ENCODE peak calls at places on chromosomes 2 and 18, in nine cellular contexts. T, D, M, C, W, E, S, V and G are unnamed samples.

GRCh38 chr2:132804045-132804444 is 134.0 kb upstream of the LYPD1 start:
- DNase-seq in T (no peak), D (no peak), M (no peak), C (no peak), W (no peak), E (no peak), S (no peak), V (no peak), G (no peak)

GRCh38 chr18:23131693-23132319 is 3.5 kb upstream of the CABLES1 start:
- DNase-seq in T (no peak), D (peak), M (peak), C (no peak), W (peak), E (peak), S (peak), V (no peak), G (peak)

GRCh38 chr18:24333116-24333515 is 64.5 kb downstream of the OSBPL1A start:
- DNase-seq in T (no peak), D (no peak), M (no peak), C (no peak), W (no peak), E (no peak), S (no peak), V (no peak), G (no peak)

GRCh38 chr2:637804-638203 is 39.4 kb downstream of the TMEM18 start:
- DNase-seq in T (no peak), D (no peak), M (no peak), C (no peak), W (no peak), E (no peak), S (no peak), V (no peak), G (no peak)

GRCh38 chr2:14350856-14351255 is 281.7 kb upstream of the LRATD1 start:
- DNase-seq in T (no peak), D (no peak), M (no peak), C (no peak), W (no peak), E (no peak), S (no peak), V (no peak), G (no peak)

GRCh38 chr2:208182835-208183234 is 7.0 kb downstream of the C2orf80 start:
- DNase-seq in T (no peak), D (no peak), M (no peak), C (no peak), W (no peak), E (no peak), S (no peak), V (no peak), G (no peak)

GRCh38 chr2:55165567-55165966 is 66.5 kb downstream of the CLHC1 start:
- DNase-seq in T (no peak), D (no peak), M (no peak), C (no peak), W (no peak), E (peak), S (no peak), V (peak), G (no peak)

GRCh38 chr2:182321096-182321495 is 105.7 kb downstream of the PDE1A start:
- DNase-seq in T (no peak), D (no peak), M (no peak), C (no peak), W (no peak), E (no peak), S (no peak), V (no peak), G (no peak)

GRCh38 chr18:37309059-37309458 is 256.5 kb downstream of the CELF4 start:
- DNase-seq in T (no peak), D (no peak), M (no peak), C (no peak), W (no peak), E (no peak), S (no peak), V (no peak), G (peak)

GRCh38 chr18:48915621-48916425 is 34.9 kb downstream of the SMAD7 start:
- DNase-seq in T (no peak), D (no peak), M (no peak), C (no peak), W (no peak), E (no peak), S (no peak), V (no peak), G (peak)

GRCh38 chr2:142682528-142682927 is 194.9 kb upstream of the KYNU start:
- DNase-seq in T (no peak), D (no peak), M (no peak), C (no peak), W (no peak), E (no peak), S (peak), V (no peak), G (peak)

GRCh38 chr2:190533968-190534309 is 583 bp downstream of the NEMP2 start:
- DNase-seq in T (no peak), D (no peak), M (no peak), C (no peak), W (no peak), E (peak), S (no peak), V (no peak), G (no peak)

GRCh38 chr2:190535119-190535439 is 557 bp upstream of the NEMP2 start:
- DNase-seq in T (no peak), D (no peak), M (no peak), C (no peak), W (no peak), E (no peak), S (no peak), V (no peak), G (no peak)

GRCh38 chr2:190533175-190533967 is 1.2 kb downstream of the NEMP2 start:
- DNase-seq in T (no peak), D (no peak), M (no peak), C (no peak), W (peak), E (no peak), S (no peak), V (no peak), G (no peak)

GRCh38 chr2:190535586-190535985 is 1.1 kb upstream of the NEMP2 start:
- DNase-seq in T (no peak), D (no peak), M (no peak), C (no peak), W (no peak), E (no peak), S (no peak), V (no peak), G (peak)

GRCh38 chr2:190534310-190535118 is at the start of gene NEMP2:
- DNase-seq in T (peak), D (peak), M (peak), C (peak), W (peak), E (peak), S (no peak), V (peak), G (peak)
- TF ChIP-seq POLR2A in T (peak), D (peak), M (no peak), C (peak), W (peak), E (peak), S (peak), V (peak), G (peak)

DNA sequence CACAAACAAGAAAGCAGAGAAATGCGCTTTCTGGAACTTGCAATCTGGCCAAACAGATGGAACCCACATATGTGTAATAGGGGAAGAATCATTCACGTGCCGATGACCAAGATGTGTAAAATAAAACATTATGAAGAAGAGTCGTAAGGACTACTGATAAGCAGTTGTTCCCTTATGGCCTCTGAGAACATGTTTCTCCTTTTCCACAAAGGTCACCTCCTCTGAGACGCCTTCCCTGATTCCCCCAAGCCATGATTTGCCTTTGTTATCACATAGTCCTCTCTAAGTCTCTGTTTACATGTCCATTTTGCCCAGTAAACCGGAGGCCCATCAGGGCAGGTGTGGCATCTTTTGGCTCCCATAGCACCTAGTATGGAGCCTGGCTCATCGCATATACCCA is 8.0 kb downstream of the OTOF start:
- DNase-seq in T (no peak), D (no peak), M (no peak), C (no peak), W (no peak), E (no peak), S (no peak), V (no peak), G (no peak)
- TF ChIP-seq POLR2A in T (no peak), D (no peak), M (no peak), C (no peak), W (no peak), E (no peak), S (no peak), V (no peak), G (no peak)

GRCh38 chr2:62306751-62307468 is 111.0 kb downstream of the B3GNT2 start:
- DNase-seq in T (no peak), D (peak), M (peak), C (peak), W (no peak), E (peak), S (peak), V (no peak), G (no peak)
- TF ChIP-seq POLR2A in T (no peak), D (no peak), M (no peak), C (no peak), W (no peak), E (no peak), S (no peak), V (no peak), G (no peak)

GRCh38 chr2:241094172-241094571 is 7.9 kb downstream of the MTERF4 start:
- DNase-seq in T (no peak), D (no peak), M (no peak), C (no peak), W (no peak), E (no peak), S (no peak), V (no peak), G (no peak)

GRCh38 chr2:241091734-241092445 is 10.2 kb downstream of the MTERF4 start:
- DNase-seq in T (no peak), D (no peak), M (no peak), C (no peak), W (no peak), E (no peak), S (no peak), V (no peak), G (no peak)

GRCh38 chr2:241094924-241095420 is 7.1 kb downstream of the MTERF4 start:
- DNase-seq in T (no peak), D (no peak), M (no peak), C (no peak), W (no peak), E (no peak), S (no peak), V (no peak), G (no peak)

GRCh38 chr2:241091201-241091600 is 10.9 kb downstream of the MTERF4 start:
- DNase-seq in T (no peak), D (no peak), M (no peak), C (no peak), W (no peak), E (no peak), S (no peak), V (no peak), G (no peak)

DNA sequence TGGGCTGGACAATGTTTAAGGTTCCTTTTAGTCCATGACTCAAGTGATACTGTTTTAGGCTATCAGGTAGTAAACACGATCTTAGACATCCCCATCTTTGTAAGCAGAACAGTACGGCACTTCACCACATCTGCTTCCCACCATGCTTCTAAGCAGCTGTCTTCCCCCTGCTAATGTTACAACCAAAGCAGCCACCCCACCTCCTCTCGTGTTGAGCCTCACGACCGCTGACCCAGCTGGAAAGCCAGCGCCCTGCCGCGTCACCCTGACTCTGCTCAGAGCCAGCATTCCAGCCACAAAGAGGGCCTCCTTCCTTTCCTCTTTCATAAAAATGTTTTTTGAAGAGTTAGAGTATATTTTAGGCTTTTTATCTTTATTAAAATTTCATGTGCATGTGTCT is 9.4 kb downstream of the MTERF4 start:
- DNase-seq in T (no peak), D (no peak), M (no peak), C (no peak), W (peak), E (peak), S (no peak), V (no peak), G (peak)
- TF ChIP-seq POLR2A in T (no peak), D (no peak), M (no peak), C (no peak), W (no peak), E (no peak), S (no peak), V (no peak), G (no peak)

GRCh38 chr2:197454923-197455322 is 1.6 kb downstream of the COQ10B start:
- DNase-seq in T (no peak), D (no peak), M (no peak), C (no peak), W (no peak), E (no peak), S (no peak), V (no peak), G (no peak)

GRCh38 chr2:197455428-197455827 is 2.1 kb downstream of the COQ10B start:
- DNase-seq in T (no peak), D (no peak), M (no peak), C (no peak), W (no peak), E (no peak), S (no peak), V (no peak), G (no peak)

GRCh38 chr2:197453914-197454398 is 604 bp downstream of the COQ10B start:
- DNase-seq in T (no peak), D (peak), M (peak), C (no peak), W (peak), E (peak), S (peak), V (peak), G (no peak)

GRCh38 chr2:197452754-197453122 is 614 bp upstream of the COQ10B start:
- DNase-seq in T (no peak), D (no peak), M (no peak), C (no peak), W (no peak), E (no peak), S (no peak), V (no peak), G (no peak)

GRCh38 chr2:197453123-197453913 is at the start of gene COQ10B:
- DNase-seq in T (peak), D (peak), M (peak), C (peak), W (peak), E (peak), S (peak), V (peak), G (peak)
- TF ChIP-seq POLR2A in T (peak), D (peak), M (peak), C (peak), W (peak), E (peak), S (peak), V (peak), G (peak)

GRCh38 chr2:26448651-26449050 is 29.3 kb downstream of the OTOF start:
- DNase-seq in T (no peak), D (no peak), M (no peak), C (no peak), W (no peak), E (no peak), S (no peak), V (no peak), G (no peak)
- TF ChIP-seq POLR2A in T (no peak), D (no peak), M (no peak), C (no peak), W (no peak), E (no peak), S (no peak), V (no peak), G (no peak)

GRCh38 chr2:9206991-9207640 is 504 bp downstream of the ASAP2 start:
- DNase-seq in T (peak), D (peak), M (no peak), C (no peak), W (no peak), E (peak), S (no peak), V (no peak), G (peak)

GRCh38 chr2:9205481-9205880 is 1.1 kb upstream of the ASAP2 start:
- DNase-seq in T (no peak), D (no peak), M (no peak), C (no peak), W (no peak), E (no peak), S (no peak), V (no peak), G (no peak)

GRCh38 chr2:9204939-9205338 is 1.7 kb upstream of the ASAP2 start:
- DNase-seq in T (no peak), D (no peak), M (no peak), C (no peak), W (no peak), E (no peak), S (no peak), V (no peak), G (no peak)

GRCh38 chr2:9207641-9208301 is 1.2 kb downstream of the ASAP2 start:
- DNase-seq in T (no peak), D (no peak), M (peak), C (no peak), W (no peak), E (peak), S (no peak), V (no peak), G (no peak)

DNA sequence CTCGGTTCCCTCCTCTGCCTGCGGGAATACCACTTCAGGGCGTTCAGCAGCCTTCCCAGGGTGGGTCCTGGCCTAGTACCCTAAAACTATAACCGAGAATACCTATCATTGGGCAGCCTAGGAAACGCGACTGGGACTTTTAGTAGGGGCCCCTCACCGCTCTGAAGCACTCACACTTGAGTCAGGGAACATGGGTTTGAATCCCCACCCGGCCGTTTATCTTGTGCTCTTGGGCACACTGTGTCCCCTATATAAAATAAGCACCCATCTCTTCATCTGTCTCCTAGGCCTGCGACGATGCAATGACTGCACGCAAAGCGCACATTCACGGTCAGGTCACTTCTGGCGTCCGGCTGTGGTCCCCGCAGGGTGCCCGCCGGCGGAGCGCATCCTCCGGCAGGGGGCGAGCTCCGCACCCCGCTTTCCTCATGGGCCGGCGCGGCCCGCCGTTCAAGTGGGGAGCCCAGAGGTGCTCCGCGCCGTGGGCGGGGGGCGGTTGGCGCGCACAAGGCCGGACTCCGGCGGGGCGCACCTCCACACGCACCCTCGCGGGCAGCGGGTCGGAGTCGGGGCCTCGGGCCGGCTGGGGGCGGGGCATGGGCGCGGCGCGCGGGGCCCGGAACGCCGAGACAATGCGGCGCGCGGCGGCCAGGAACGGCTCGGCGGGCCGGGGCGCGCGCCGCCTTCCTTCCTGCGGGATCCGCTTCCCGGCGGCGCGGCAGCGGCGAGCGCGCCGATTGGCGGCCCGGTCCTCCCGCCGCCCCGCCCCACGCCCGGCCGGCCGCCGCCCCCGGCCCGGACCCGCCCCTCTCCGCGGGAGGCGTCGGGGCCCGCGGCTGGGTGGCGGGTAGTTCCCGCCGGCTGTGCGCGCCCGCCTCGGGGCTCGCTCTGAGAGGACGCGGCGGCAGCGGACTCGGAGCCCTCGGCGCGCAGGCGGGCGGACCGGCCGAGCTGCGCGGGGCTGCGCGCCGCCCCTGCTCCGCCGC is at the start of gene ASAP2:
- DNase-seq in T (peak), D (peak), M (peak), C (no peak), W (peak), E (peak), S (no peak), V (peak), G (peak)
- TF ChIP-seq POLR2A in T (no peak), D (peak), M (no peak), C (no peak), W (peak), E (no peak), S (peak), V (peak), G (no peak)

GRCh38 chr18:9139400-9140039 is 2.9 kb downstream of the ANKRD12 start:
- DNase-seq in T (no peak), D (no peak), M (no peak), C (no peak), W (no peak), E (no peak), S (no peak), V (no peak), G (no peak)

GRCh38 chr18:9135081-9135911 is 1.3 kb upstream of the ANKRD12 start:
- DNase-seq in T (no peak), D (no peak), M (no peak), C (no peak), W (no peak), E (no peak), S (no peak), V (no peak), G (no peak)

GRCh38 chr18:9137168-9138066 is 836 bp downstream of the ANKRD12 start:
- DNase-seq in T (peak), D (peak), M (peak), C (peak), W (peak), E (peak), S (peak), V (peak), G (peak)

GRCh38 chr18:9135912-9136314 is 668 bp upstream of the ANKRD12 start:
- DNase-seq in T (no peak), D (no peak), M (no peak), C (no peak), W (no peak), E (peak), S (peak), V (no peak), G (peak)

GRCh38 chr18:9136315-9137141 is at the start of gene ANKRD12:
- DNase-seq in T (peak), D (peak), M (peak), C (peak), W (peak), E (peak), S (peak), V (peak), G (peak)
- TF ChIP-seq POLR2A in T (peak), D (peak), M (peak), C (peak), W (peak), E (peak), S (peak), V (peak), G (peak)

DNA sequence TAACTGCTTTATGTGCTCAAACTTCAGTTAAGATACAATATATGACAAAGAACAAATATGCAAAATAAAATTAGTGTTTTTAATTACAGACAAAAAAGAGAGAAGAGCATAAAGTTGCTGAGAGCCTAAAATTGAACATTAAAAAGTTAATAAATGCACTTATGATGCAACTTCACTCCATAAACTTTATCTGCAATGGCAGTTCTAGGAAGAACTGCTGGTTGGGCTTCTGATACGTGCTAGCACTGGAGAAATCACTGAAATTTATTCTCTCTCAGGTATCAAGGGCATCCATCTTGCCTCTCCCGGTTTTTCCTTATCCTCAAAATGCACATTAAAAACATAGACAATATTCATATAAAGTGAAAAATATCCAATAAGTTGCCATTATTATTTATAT is 35.7 kb downstream of the MYO3B start:
- DNase-seq in T (no peak), D (no peak), M (no peak), C (no peak), W (no peak), E (no peak), S (no peak), V (no peak), G (peak)
- TF ChIP-seq POLR2A in T (no peak), D (no peak), M (no peak), C (no peak), W (no peak), E (no peak), S (no peak), V (no peak), G (no peak)